ENCODE peak calls at places on chromosomes 13 and 19, in nine cellular contexts. G is activated CD4-positive, alpha-beta T cell treated with anti-CD3 and anti-CD28 coated beads for 48 hours; O is Kasumi-1; C is HS-27A; Z is IMR-90; Q is H7; E is stimulated activated CD4-positive, alpha-beta T cell treated with anti-CD3 and anti-CD28 coated beads, Interleukin-1b, Interleukin-23, amount 100 ng/mL, for 24 hours; M is endodermal cell; D is testis. H is an unnamed sample.

GRCh38 chr19:55588738-55589137 is 8.1 kb upstream of the ZNF579 start:
- DNase-seq in Z (no peak), Q (no peak), O (no peak), G (no peak), E (no peak), D (no peak), M (no peak), C (no peak), H (no peak)

GRCh38 chr19:3783660-3784584 is 2.3 kb downstream of the MATK start:
- DNase-seq in D (no peak), M (peak), O (peak), G (peak), E (peak), Z (no peak), C (no peak), Q (peak), H (no peak)

GRCh38 chr13:114179087-114179658 is at the start of gene CFAP97D2:
- DNase-seq in M (no peak), C (no peak), G (no peak), Z (no peak), Q (peak), O (no peak), E (no peak), D (no peak), H (no peak)

GRCh38 chr19:41531438-41532311 is 44.3 kb upstream of the CEACAM21 start:
- DNase-seq in M (no peak), Z (peak), Q (no peak), D (peak), C (no peak), E (peak), G (peak), O (peak), H (no peak)

GRCh38 chr13:47170971-47171370 is 274.1 kb upstream of the HTR2A start:
- DNase-seq in C (no peak), M (no peak), E (no peak), Q (no peak), D (no peak), O (no peak), Z (no peak), G (no peak), H (no peak)

GRCh38 chr13:36904219-36904618 is 15.8 kb downstream of the SMAD9 start:
- DNase-seq in G (no peak), E (no peak), D (no peak), Z (no peak), Q (no peak), O (no peak), C (no peak), M (no peak), H (no peak)

GRCh38 chr13:81275666-81276258 is 934.8 kb upstream of the SPRY2 start:
- DNase-seq in G (no peak), O (no peak), M (peak), Z (no peak), C (no peak), E (no peak), Q (no peak), D (no peak), H (no peak)

GRCh38 chr13:110089815-110090214 is 217.1 kb downstream of the COL4A1 start:
- DNase-seq in C (no peak), D (no peak), E (no peak), G (no peak), Z (no peak), Q (no peak), M (no peak), O (peak), H (no peak)

GRCh38 chr13:59300347-59301165 is 863.2 kb downstream of the DIAPH3 start:
- DNase-seq in D (no peak), O (no peak), M (no peak), Q (no peak), E (no peak), G (no peak), C (no peak), Z (no peak), H (no peak)

GRCh38 chr19:33256266-33256665 is 30.6 kb upstream of the SLC7A10 start:
- DNase-seq in Q (no peak), Z (no peak), C (no peak), O (no peak), G (no peak), E (no peak), M (no peak), D (no peak), H (no peak)

GRCh38 chr19:29467824-29468401 is 57.9 kb upstream of the VSTM2B start:
- DNase-seq in E (no peak), D (no peak), Z (peak), M (peak), Q (peak), C (no peak), G (peak), O (peak), H (no peak)

GRCh38 chr19:53994811-53995210 is 3.4 kb downstream of the CACNG6 start:
- DNase-seq in D (no peak), M (no peak), E (no peak), O (no peak), G (peak), Z (peak), C (no peak), Q (no peak), H (no peak)

GRCh38 chr19:54325194-54325621 is 12.2 kb upstream of the LILRA5 start:
- DNase-seq in D (peak), O (peak), Q (peak), M (peak), E (peak), Z (peak), C (peak), G (peak), H (no peak)

GRCh38 chr19:54426291-54426918 is 11.1 kb downstream of the TTYH1 start:
- DNase-seq in E (no peak), Q (peak), G (no peak), C (no peak), O (no peak), M (peak), D (no peak), Z (no peak), H (no peak)

GRCh38 chr19:14378890-14379289 is 2.4 kb upstream of the ADGRE5 start:
- DNase-seq in Q (no peak), M (no peak), G (no peak), C (no peak), D (no peak), Z (no peak), E (no peak), O (no peak), H (no peak)

GRCh38 chr19:57302727-57303401 is 17.4 kb upstream of the ZNF543 start:
- DNase-seq in G (no peak), C (no peak), E (no peak), Z (no peak), D (no peak), O (no peak), Q (no peak), M (peak), H (no peak)

GRCh38 chr19:35608250-35608649 is 4.3 kb upstream of the HAUS5 start:
- DNase-seq in O (peak), M (no peak), Z (no peak), E (no peak), Q (no peak), G (no peak), C (no peak), D (no peak), H (no peak)

GRCh38 chr13:66139701-66140100 is 1090.4 kb downstream of the PCDH9 start:
- DNase-seq in Z (no peak), Q (no peak), E (no peak), O (no peak), C (no peak), M (no peak), G (no peak), D (no peak), H (no peak)

GRCh38 chr19:34589730-34590129 is 87.2 kb downstream of the SCGB2B2 start:
- DNase-seq in D (no peak), Z (no peak), G (no peak), C (no peak), O (no peak), Q (no peak), E (no peak), M (no peak), H (no peak)

GRCh38 chr13:77776704-77777103 is 79.2 kb downstream of the SLAIN1 start:
- DNase-seq in C (no peak), Z (no peak), E (no peak), D (no peak), O (no peak), M (no peak), G (no peak), Q (no peak), H (no peak)

GRCh38 chr13:46402178-46402577 is 15.1 kb upstream of the RUBCNL start:
- DNase-seq in Z (no peak), D (no peak), E (no peak), G (no peak), M (no peak), Q (no peak), C (no peak), O (no peak), H (no peak)

GRCh38 chr13:44879452-44880058 is 109.7 kb downstream of the NUFIP1 start:
- DNase-seq in O (peak), E (no peak), D (no peak), Q (peak), C (no peak), G (peak), Z (peak), M (peak), H (no peak)

GRCh38 chr13:36950330-36950729 is 30.3 kb upstream of the SMAD9 start:
- DNase-seq in M (no peak), G (no peak), O (no peak), Q (no peak), C (no peak), E (no peak), Z (no peak), D (no peak), H (no peak)

GRCh38 chr13:45133396-45134118 is 13.2 kb downstream of the GTF2F2 start:
- DNase-seq in M (no peak), C (no peak), D (peak), Z (no peak), Q (no peak), E (no peak), O (no peak), G (no peak), H (no peak)

H was measured in SW 1271.